ENCODE peak calls at places on chromosomes 1 and 21, in ten cellular contexts. One of them, this sample, is unnamed.
A peak's percentile ranks its signal among the peaks of the same experiment; 100 is the strongest.

GRCh38 chr1:67838180-67838912 is 5.1 kb upstream of the GNG12 start:
- DNase-seq in stimulated activated CD4-positive, alpha-beta T cell treated with anti-CD3 and anti-CD28 coated beads, Interleukin-1b, Interleukin-23, amount 100 ng/mL, for 4 hours: no peak
- DNase-seq in NCI-H82: no peak
- DNase-seq in H54: no peak
- DNase-seq in non-pigmented ciliary epithelial cell: no peak
- DNase-seq in GM03348: peak; percentile 22
- DNase-seq in osteoblast: no peak
- DNase-seq in Daoy: peak; percentile 58
- DNase-seq in activated gamma-delta T cell treated with Interleukin-2 at 50 U/mL for 16 hours: no peak
- DNase-seq in glutamatergic neuron: no peak
- DNase-seq in this sample: no peak

GRCh38 chr1:42676534-42677087 is 5.6 kb upstream of the YBX1 start:
- DNase-seq in Daoy: no peak
- DNase-seq in osteoblast: no peak
- DNase-seq in stimulated activated CD4-positive, alpha-beta T cell treated with anti-CD3 and anti-CD28 coated beads, Interleukin-1b, Interleukin-23, amount 100 ng/mL, for 4 hours: no peak
- DNase-seq in activated gamma-delta T cell treated with Interleukin-2 at 50 U/mL for 16 hours: no peak
- DNase-seq in GM03348: no peak
- DNase-seq in glutamatergic neuron: no peak
- DNase-seq in H54: no peak
- DNase-seq in NCI-H82: no peak
- DNase-seq in non-pigmented ciliary epithelial cell: no peak
- DNase-seq in this sample: no peak

GRCh38 chr21:42187976-42188653 is 30.8 kb upstream of the ABCG1 start:
- DNase-seq in GM03348: peak; percentile 40
- DNase-seq in activated gamma-delta T cell treated with Interleukin-2 at 50 U/mL for 16 hours: peak; percentile 80
- DNase-seq in stimulated activated CD4-positive, alpha-beta T cell treated with anti-CD3 and anti-CD28 coated beads, Interleukin-1b, Interleukin-23, amount 100 ng/mL, for 4 hours: peak; percentile 49
- DNase-seq in osteoblast: no peak
- DNase-seq in glutamatergic neuron: no peak
- DNase-seq in Daoy: peak; percentile 65
- DNase-seq in NCI-H82: no peak
- DNase-seq in non-pigmented ciliary epithelial cell: no peak
- DNase-seq in H54: no peak
- DNase-seq in this sample: no peak

GRCh38 chr1:220920967-220921366 is 41.7 kb downstream of the HLX start:
- DNase-seq in H54: no peak
- DNase-seq in Daoy: no peak
- DNase-seq in stimulated activated CD4-positive, alpha-beta T cell treated with anti-CD3 and anti-CD28 coated beads, Interleukin-1b, Interleukin-23, amount 100 ng/mL, for 4 hours: no peak
- DNase-seq in GM03348: no peak
- DNase-seq in non-pigmented ciliary epithelial cell: no peak
- DNase-seq in glutamatergic neuron: no peak
- DNase-seq in activated gamma-delta T cell treated with Interleukin-2 at 50 U/mL for 16 hours: no peak
- DNase-seq in NCI-H82: no peak
- DNase-seq in osteoblast: no peak
- DNase-seq in this sample: no peak

GRCh38 chr1:48493970-48494769 is 22.2 kb upstream of the SPATA6 start:
- DNase-seq in activated gamma-delta T cell treated with Interleukin-2 at 50 U/mL for 16 hours: no peak
- DNase-seq in glutamatergic neuron: no peak
- DNase-seq in osteoblast: peak; percentile 88
- DNase-seq in H54: peak; percentile 19
- DNase-seq in stimulated activated CD4-positive, alpha-beta T cell treated with anti-CD3 and anti-CD28 coated beads, Interleukin-1b, Interleukin-23, amount 100 ng/mL, for 4 hours: no peak
- DNase-seq in Daoy: peak; percentile 78
- DNase-seq in GM03348: peak; percentile 41
- DNase-seq in NCI-H82: no peak
- DNase-seq in non-pigmented ciliary epithelial cell: peak; percentile 55
- DNase-seq in this sample: peak; percentile 31

GRCh38 chr21:31184462-31184861 is 146.2 kb upstream of the KRTAP19-8 start:
- DNase-seq in H54: no peak
- DNase-seq in GM03348: no peak
- DNase-seq in stimulated activated CD4-positive, alpha-beta T cell treated with anti-CD3 and anti-CD28 coated beads, Interleukin-1b, Interleukin-23, amount 100 ng/mL, for 4 hours: peak; percentile 67
- DNase-seq in non-pigmented ciliary epithelial cell: no peak
- DNase-seq in osteoblast: no peak
- DNase-seq in glutamatergic neuron: no peak
- DNase-seq in NCI-H82: no peak
- DNase-seq in activated gamma-delta T cell treated with Interleukin-2 at 50 U/mL for 16 hours: peak; percentile 34
- DNase-seq in Daoy: no peak
- DNase-seq in this sample: no peak

GRCh38 chr1:101330427-101331130 is 93.8 kb downstream of the S1PR1 start:
- DNase-seq in GM03348: no peak
- DNase-seq in non-pigmented ciliary epithelial cell: no peak
- DNase-seq in H54: no peak
- DNase-seq in stimulated activated CD4-positive, alpha-beta T cell treated with anti-CD3 and anti-CD28 coated beads, Interleukin-1b, Interleukin-23, amount 100 ng/mL, for 4 hours: no peak
- DNase-seq in Daoy: no peak
- DNase-seq in NCI-H82: no peak
- DNase-seq in osteoblast: no peak
- DNase-seq in glutamatergic neuron: no peak
- DNase-seq in activated gamma-delta T cell treated with Interleukin-2 at 50 U/mL for 16 hours: no peak
- DNase-seq in this sample: no peak

GRCh38 chr1:77940921-77941570 is 37.8 kb downstream of the FUBP1 start:
- DNase-seq in H54: no peak
- DNase-seq in non-pigmented ciliary epithelial cell: no peak
- DNase-seq in Daoy: no peak
- DNase-seq in NCI-H82: no peak
- DNase-seq in GM03348: no peak
- DNase-seq in glutamatergic neuron: no peak
- DNase-seq in stimulated activated CD4-positive, alpha-beta T cell treated with anti-CD3 and anti-CD28 coated beads, Interleukin-1b, Interleukin-23, amount 100 ng/mL, for 4 hours: no peak
- DNase-seq in activated gamma-delta T cell treated with Interleukin-2 at 50 U/mL for 16 hours: no peak
- DNase-seq in osteoblast: peak; percentile 4
- DNase-seq in this sample: no peak

GRCh38 chr1:184930232-184930631 is 44.1 kb downstream of the NIBAN1 start:
- DNase-seq in H54: no peak
- DNase-seq in activated gamma-delta T cell treated with Interleukin-2 at 50 U/mL for 16 hours: no peak
- DNase-seq in NCI-H82: no peak
- DNase-seq in non-pigmented ciliary epithelial cell: no peak
- DNase-seq in Daoy: no peak
- DNase-seq in stimulated activated CD4-positive, alpha-beta T cell treated with anti-CD3 and anti-CD28 coated beads, Interleukin-1b, Interleukin-23, amount 100 ng/mL, for 4 hours: no peak
- DNase-seq in glutamatergic neuron: no peak
- DNase-seq in osteoblast: no peak
- DNase-seq in GM03348: no peak
- DNase-seq in this sample: no peak